ENCODE peak calls at places on chromosomes 2 and 18, in nine cellular contexts. Y is endothelial cell, W is T-cell, X is stomach, H is kidney tubule cell, T is iPS DF 19.7, I is adipocyte, D is astrocyte of the spinal cord, L is AG20443. N is an unnamed sample.

GRCh38 chr2:98828793-98829371 is 98.0 kb upstream of the MGAT4A start:
- DNase-seq in Y (no peak), W (no peak), X (no peak), H (no peak), T (no peak), I (no peak), D (no peak), L (peak; percentile 4), N (no peak)

GRCh38 chr2:202009563-202009962 is 24.1 kb upstream of the FZD7 start:
- DNase-seq in Y (no peak), W (no peak), X (no peak), H (no peak), T (no peak), I (no peak), D (no peak), L (no peak), N (no peak)

GRCh38 chr18:72672364-72673151 is 128.4 kb upstream of the CBLN2 start:
- DNase-seq in Y (peak; percentile 16), W (no peak), X (no peak), H (peak; percentile 47), T (no peak), I (peak; percentile 73), D (peak; percentile 52), L (peak; percentile 39), N (no peak)

GRCh38 chr2:120989911-120990441 is 254.3 kb downstream of the GLI2 start:
- DNase-seq in Y (no peak), W (no peak), X (peak; percentile 21), H (no peak), T (no peak), I (no peak), D (no peak), L (no peak), N (no peak)

GRCh38 chr18:75216926-75217303 is 6.3 kb downstream of the TSHZ1 start:
- DNase-seq in Y (no peak), W (no peak), X (no peak), H (no peak), T (no peak), I (no peak), D (no peak), L (no peak), N (peak; percentile 41)

GRCh38 chr2:95297088-95297487 is at the start of gene KCNIP3:
- DNase-seq in Y (no peak), W (no peak), X (peak; percentile 61), H (no peak), T (no peak), I (peak; percentile 24), D (no peak), L (peak; percentile 32), N (peak; percentile 83)

GRCh38 chr2:240161087-240161750 is 20.8 kb upstream of the OTOS start:
- DNase-seq in Y (no peak), W (no peak), X (no peak), H (no peak), T (no peak), I (no peak), D (no peak), L (no peak), N (no peak)

GRCh38 chr2:145692971-145693478 is 1173.1 kb upstream of the ZEB2 start:
- DNase-seq in Y (no peak), W (no peak), X (peak; percentile 37), H (peak; percentile 65), T (no peak), I (peak; percentile 55), D (peak; percentile 89), L (peak; percentile 50), N (no peak)

GRCh38 chr2:132955871-132956615 is 286.0 kb upstream of the LYPD1 start:
- DNase-seq in Y (no peak), W (no peak), X (no peak), H (no peak), T (no peak), I (no peak), D (peak; percentile 13), L (no peak), N (no peak)

GRCh38 chr2:208128136-208128535 is 1.5 kb downstream of the CRYGC start:
- DNase-seq in Y (no peak), W (no peak), X (no peak), H (no peak), T (no peak), I (no peak), D (no peak), L (no peak), N (no peak)

N was measured in NCI-H526.